ENCODE peak calls at places on chromosomes 6 and 20, in nine cellular contexts. One of them, this sample, is unnamed. For H3K36me3 and H3K27me3, the result is how much of the 10 kb centered on the place peaks cover.

GRCh38 chr6:130625825-130626500 is 201.2 kb upstream of the SMLR1 start:
- DNase-seq in H1: no peak
- DNase-seq in endothelial cell of umbilical vein: peak
- DNase-seq in transverse colon: no peak
- DNase-seq in vagina: no peak
- DNase-seq in GM23338: peak
- DNase-seq in breast epithelium: no peak
- DNase-seq in SK-N-SH: no peak
- DNase-seq in HCT116: peak
- DNase-seq in this sample: no peak

GRCh38 chr6:105593056-105593455 is 190.2 kb upstream of the PREP start:
- DNase-seq in H1: no peak
- DNase-seq in endothelial cell of umbilical vein: no peak
- DNase-seq in transverse colon: no peak
- DNase-seq in vagina: no peak
- DNase-seq in GM23338: no peak
- DNase-seq in breast epithelium: no peak
- DNase-seq in SK-N-SH: no peak
- DNase-seq in HCT116: no peak
- DNase-seq in this sample: no peak

GRCh38 chr6:104182811-104183210 is 676.9 kb downstream of the HACE1 start:
- DNase-seq in H1: no peak
- DNase-seq in endothelial cell of umbilical vein: no peak
- DNase-seq in transverse colon: no peak
- DNase-seq in vagina: no peak
- DNase-seq in GM23338: no peak
- DNase-seq in breast epithelium: no peak
- DNase-seq in SK-N-SH: no peak
- DNase-seq in HCT116: no peak
- DNase-seq in this sample: no peak

GRCh38 chr6:148535976-148536375 is 193.3 kb downstream of the SASH1 start:
- DNase-seq in H1: no peak
- DNase-seq in endothelial cell of umbilical vein: no peak
- DNase-seq in transverse colon: no peak
- DNase-seq in vagina: no peak
- DNase-seq in GM23338: no peak
- DNase-seq in breast epithelium: no peak
- DNase-seq in SK-N-SH: no peak
- DNase-seq in HCT116: no peak
- DNase-seq in this sample: no peak

GRCh38 chr6:149782337-149782736 is 32.8 kb downstream of the PCMT1 start:
- DNase-seq in H1: no peak
- DNase-seq in endothelial cell of umbilical vein: no peak
- DNase-seq in transverse colon: no peak
- DNase-seq in vagina: no peak
- DNase-seq in GM23338: no peak
- DNase-seq in breast epithelium: no peak
- DNase-seq in SK-N-SH: no peak
- DNase-seq in HCT116: no peak
- DNase-seq in this sample: no peak

GRCh38 chr20:22312744-22313346 is 271.5 kb downstream of the FOXA2 start:
- DNase-seq in H1: no peak
- DNase-seq in endothelial cell of umbilical vein: peak
- DNase-seq in transverse colon: no peak
- DNase-seq in vagina: no peak
- DNase-seq in GM23338: peak
- DNase-seq in breast epithelium: no peak
- DNase-seq in SK-N-SH: peak
- DNase-seq in HCT116: peak
- DNase-seq in this sample: peak

GRCh38 chr6:49142422-49143151 is 320.5 kb downstream of the MMUT start:
- DNase-seq in H1: peak
- DNase-seq in endothelial cell of umbilical vein: no peak
- DNase-seq in transverse colon: no peak
- DNase-seq in vagina: no peak
- DNase-seq in GM23338: peak
- DNase-seq in breast epithelium: no peak
- DNase-seq in SK-N-SH: no peak
- DNase-seq in HCT116: no peak
- DNase-seq in this sample: no peak

GRCh38 chr6:137414599-137414998 is 79.6 kb downstream of the OLIG3 start:
- DNase-seq in H1: no peak
- DNase-seq in endothelial cell of umbilical vein: no peak
- DNase-seq in transverse colon: no peak
- DNase-seq in vagina: no peak
- DNase-seq in GM23338: peak
- DNase-seq in breast epithelium: no peak
- DNase-seq in SK-N-SH: no peak
- DNase-seq in HCT116: no peak
- DNase-seq in this sample: no peak

GRCh38 chr20:18721716-18722115 is 91.9 kb upstream of the SCP2D1 start:
- DNase-seq in H1: no peak
- DNase-seq in endothelial cell of umbilical vein: no peak
- DNase-seq in transverse colon: no peak
- DNase-seq in vagina: no peak
- DNase-seq in GM23338: no peak
- DNase-seq in breast epithelium: no peak
- DNase-seq in SK-N-SH: no peak
- DNase-seq in HCT116: no peak
- DNase-seq in this sample: no peak

GRCh38 chr20:58691773-58692578 is 624 bp upstream of the NPEPL1 start:
- DNase-seq in H1: no peak
- DNase-seq in endothelial cell of umbilical vein: no peak
- DNase-seq in transverse colon: peak
- DNase-seq in vagina: peak
- DNase-seq in GM23338: no peak
- DNase-seq in breast epithelium: no peak
- DNase-seq in SK-N-SH: no peak
- DNase-seq in HCT116: no peak
- DNase-seq in this sample: no peak

GRCh38 chr20:57244627-57245214 is 21.7 kb downstream of the BMP7 start:
- DNase-seq in H1: no peak
- DNase-seq in endothelial cell of umbilical vein: no peak
- DNase-seq in transverse colon: no peak
- DNase-seq in vagina: no peak
- DNase-seq in GM23338: peak
- DNase-seq in breast epithelium: no peak
- DNase-seq in SK-N-SH: peak
- DNase-seq in HCT116: no peak
- DNase-seq in this sample: no peak

GRCh38 chr20:10505320-10506226 is 70.5 kb downstream of the SLX4IP start:
- DNase-seq in H1: no peak
- DNase-seq in endothelial cell of umbilical vein: no peak
- DNase-seq in transverse colon: peak
- DNase-seq in vagina: no peak
- DNase-seq in GM23338: no peak
- DNase-seq in breast epithelium: no peak
- DNase-seq in SK-N-SH: no peak
- DNase-seq in HCT116: no peak
- DNase-seq in this sample: peak

GRCh38 chr6:35564733-35565132 is 52.0 kb upstream of the TULP1 start:
- DNase-seq in H1: no peak
- DNase-seq in endothelial cell of umbilical vein: no peak
- DNase-seq in transverse colon: no peak
- DNase-seq in vagina: no peak
- DNase-seq in GM23338: no peak
- DNase-seq in breast epithelium: no peak
- DNase-seq in SK-N-SH: no peak
- DNase-seq in HCT116: no peak
- DNase-seq in this sample: no peak

GRCh38 chr6:35573495-35574110 is 60.9 kb upstream of the TULP1 start:
- DNase-seq in H1: no peak
- DNase-seq in endothelial cell of umbilical vein: no peak
- DNase-seq in transverse colon: no peak
- DNase-seq in vagina: no peak
- DNase-seq in GM23338: no peak
- DNase-seq in breast epithelium: no peak
- DNase-seq in SK-N-SH: no peak
- DNase-seq in HCT116: no peak
- DNase-seq in this sample: no peak

GRCh38 chr6:35566794-35567193 is 54.1 kb upstream of the TULP1 start:
- DNase-seq in H1: no peak
- DNase-seq in endothelial cell of umbilical vein: no peak
- DNase-seq in transverse colon: no peak
- DNase-seq in vagina: no peak
- DNase-seq in GM23338: no peak
- DNase-seq in breast epithelium: no peak
- DNase-seq in SK-N-SH: no peak
- DNase-seq in HCT116: no peak
- DNase-seq in this sample: no peak

DNA sequence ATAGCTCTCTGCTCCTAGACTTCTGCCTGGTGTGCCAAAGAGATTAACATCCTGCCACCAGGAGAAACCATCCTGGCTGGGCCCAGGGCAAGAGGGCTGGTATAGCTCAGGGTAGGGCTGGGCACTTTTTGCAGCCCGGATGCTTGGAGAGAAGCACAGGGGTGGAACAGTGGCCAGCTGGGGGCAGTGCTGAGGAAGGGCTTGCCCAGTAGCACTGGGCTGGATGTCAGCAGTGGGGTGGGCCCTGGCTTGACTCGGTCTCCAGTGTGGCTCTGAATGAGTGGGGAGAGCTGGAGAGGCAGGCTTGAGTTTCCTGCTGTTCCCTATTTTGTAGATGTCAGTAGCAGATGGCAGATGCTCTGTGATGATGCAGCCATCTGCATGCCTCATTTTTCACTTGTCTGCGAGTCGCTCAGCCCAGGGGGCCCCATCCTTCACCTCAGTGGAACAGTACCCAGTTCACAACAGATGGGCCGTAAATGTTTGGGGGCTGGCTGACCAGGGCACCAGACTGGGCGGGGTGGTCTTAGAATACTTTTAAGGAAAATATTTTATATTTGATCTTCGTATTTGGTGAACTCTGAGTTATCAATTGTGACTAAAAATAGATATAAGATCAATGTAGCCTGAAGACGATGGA is 56.4 kb upstream of the TULP1 start:
- DNase-seq in H1: no peak
- DNase-seq in endothelial cell of umbilical vein: no peak
- DNase-seq in transverse colon: peak
- DNase-seq in vagina: no peak
- DNase-seq in GM23338: peak
- DNase-seq in breast epithelium: peak
- DNase-seq in SK-N-SH: peak
- DNase-seq in HCT116: no peak
- DNase-seq in this sample: no peak
- TF ChIP-seq POLR2AphosphoS5 in H1: no peak
- TF ChIP-seq POLR2AphosphoS5 in endothelial cell of umbilical vein: no peak
- TF ChIP-seq POLR2AphosphoS5 in transverse colon: no peak
- TF ChIP-seq POLR2AphosphoS5 in vagina: peak
- TF ChIP-seq POLR2AphosphoS5 in GM23338: no peak
- TF ChIP-seq POLR2AphosphoS5 in breast epithelium: no peak
- TF ChIP-seq POLR2AphosphoS5 in SK-N-SH: no peak
- TF ChIP-seq POLR2AphosphoS5 in HCT116: no peak
- TF ChIP-seq POLR2AphosphoS5 in this sample: no peak

DNA sequence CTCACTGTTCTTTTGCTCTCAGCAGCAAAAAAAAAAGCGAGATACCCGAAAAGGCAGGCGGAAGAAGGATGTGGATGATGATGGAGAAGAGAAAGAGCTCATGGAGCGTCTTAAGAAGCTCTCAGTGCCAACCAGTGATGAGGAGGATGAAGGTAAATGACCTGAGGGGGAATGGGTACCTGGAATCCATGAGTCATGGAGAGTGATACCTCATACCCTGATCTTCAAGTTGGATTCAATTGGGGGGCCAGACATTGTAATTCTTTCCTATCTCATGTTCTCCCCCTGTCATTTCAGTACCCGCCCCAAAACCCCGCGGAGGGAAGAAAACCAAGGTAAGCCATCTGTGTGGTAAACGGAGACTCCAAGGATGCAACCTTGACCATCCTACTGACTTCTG is 6.8 kb downstream of the ABCF1 start:
- DNase-seq in H1: no peak
- DNase-seq in endothelial cell of umbilical vein: no peak
- DNase-seq in transverse colon: no peak
- DNase-seq in vagina: no peak
- DNase-seq in GM23338: no peak
- DNase-seq in breast epithelium: no peak
- DNase-seq in SK-N-SH: no peak
- DNase-seq in HCT116: no peak
- DNase-seq in this sample: no peak
- H3K36me3 ChIP-seq in H1: half or more
- H3K36me3 ChIP-seq in endothelial cell of umbilical vein: under half
- H3K36me3 ChIP-seq in transverse colon: under half
- H3K36me3 ChIP-seq in vagina: under half
- H3K36me3 ChIP-seq in GM23338: half or more
- H3K36me3 ChIP-seq in breast epithelium: under half
- H3K36me3 ChIP-seq in SK-N-SH: half or more
- H3K36me3 ChIP-seq in HCT116: half or more
- H3K36me3 ChIP-seq in this sample: under half

DNA sequence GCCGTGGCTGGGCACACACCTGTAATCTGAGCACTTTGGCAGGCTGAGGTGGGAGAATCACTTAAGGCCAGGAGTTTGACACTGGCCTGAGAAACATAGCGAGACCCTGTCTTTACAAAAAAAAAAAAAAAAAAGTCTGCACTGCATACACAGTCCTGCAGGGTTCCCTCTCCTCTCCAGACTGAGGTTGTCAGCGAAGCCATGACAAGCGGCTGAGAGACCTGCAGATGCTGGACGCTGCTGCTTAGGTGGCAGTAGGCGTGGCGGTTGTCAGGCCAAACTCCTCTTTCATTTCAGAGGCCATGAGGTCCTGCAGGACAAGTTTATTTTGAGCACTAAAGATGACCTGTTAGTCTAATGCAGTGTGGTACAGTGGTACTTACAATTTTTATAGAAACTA is 86.5 kb downstream of the FAM120B start:
- DNase-seq in H1: no peak
- DNase-seq in endothelial cell of umbilical vein: no peak
- DNase-seq in transverse colon: no peak
- DNase-seq in vagina: no peak
- DNase-seq in GM23338: no peak
- DNase-seq in breast epithelium: no peak
- DNase-seq in SK-N-SH: no peak
- DNase-seq in HCT116: no peak
- DNase-seq in this sample: no peak
- H3K27me3 ChIP-seq in H1: under half
- H3K27me3 ChIP-seq in endothelial cell of umbilical vein: under half
- H3K27me3 ChIP-seq in transverse colon: under half
- H3K27me3 ChIP-seq in vagina: under half
- H3K27me3 ChIP-seq in GM23338: under half
- H3K27me3 ChIP-seq in breast epithelium: under half
- H3K27me3 ChIP-seq in SK-N-SH: under half
- H3K27me3 ChIP-seq in HCT116: under half
- H3K27me3 ChIP-seq in this sample: under half

DNA sequence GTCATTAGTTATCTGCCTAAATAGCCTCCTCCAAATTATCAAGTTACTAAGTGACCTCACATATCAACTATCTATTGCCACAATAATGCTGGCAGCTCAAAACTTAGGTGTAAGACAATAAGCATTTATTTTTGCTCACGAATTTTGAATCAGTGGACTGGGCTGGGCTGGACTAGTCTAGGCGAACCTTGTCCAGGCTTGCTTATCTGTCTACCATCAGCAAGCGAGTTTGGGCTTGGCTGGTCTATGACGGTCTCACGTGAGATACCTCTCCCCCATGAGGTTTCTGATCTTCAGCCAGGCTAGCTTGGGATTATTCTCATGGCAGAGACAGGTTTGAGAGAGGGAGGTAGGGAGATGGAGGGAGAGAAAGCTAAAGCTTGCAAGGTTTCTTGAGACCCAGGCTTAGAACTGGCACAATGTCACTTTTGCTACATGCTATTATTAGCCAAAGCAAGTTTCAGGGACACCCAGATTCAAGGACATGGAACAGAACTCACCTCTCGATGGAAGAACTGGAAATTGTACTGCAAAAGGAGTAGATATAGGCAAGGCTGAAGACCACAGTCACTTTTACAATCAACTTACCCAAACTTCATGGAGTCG is 80.9 kb downstream of the WASF1 start:
- DNase-seq in H1: no peak
- DNase-seq in endothelial cell of umbilical vein: no peak
- DNase-seq in transverse colon: no peak
- DNase-seq in vagina: no peak
- DNase-seq in GM23338: no peak
- DNase-seq in breast epithelium: no peak
- DNase-seq in SK-N-SH: no peak
- DNase-seq in HCT116: no peak
- DNase-seq in this sample: peak
- TF ChIP-seq POLR2AphosphoS5 in H1: no peak
- TF ChIP-seq POLR2AphosphoS5 in endothelial cell of umbilical vein: no peak
- TF ChIP-seq POLR2AphosphoS5 in transverse colon: no peak
- TF ChIP-seq POLR2AphosphoS5 in vagina: no peak
- TF ChIP-seq POLR2AphosphoS5 in GM23338: no peak
- TF ChIP-seq POLR2AphosphoS5 in breast epithelium: no peak
- TF ChIP-seq POLR2AphosphoS5 in SK-N-SH: no peak
- TF ChIP-seq POLR2AphosphoS5 in HCT116: no peak
- TF ChIP-seq POLR2AphosphoS5 in this sample: peak

This sample was measured in prostate gland.